ENCODE peak calls at places on chromosome 6, in eight cellular contexts. C is endothelial cell of umbilical vein, X is astrocyte, A is GM23248, U is GM12878, B is IMR-90, R is neural progenitor cell, G is mammary epithelial cell. F is an unnamed sample.

GRCh38 chr6:52760105-52760765 is 3.0 kb downstream of the GSTA2 start:
- DNase-seq in C (no peak), X (no peak), A (no peak), U (no peak), B (no peak), R (no peak), G (no peak), F (no peak)

GRCh38 chr6:52551483-52552277 is 25.2 kb downstream of the TRAM2 start:
- DNase-seq in C (peak; percentile 94), X (peak; percentile 90), A (peak; percentile 86), U (no peak), B (peak; percentile 91), R (peak; percentile 71), G (peak; percentile 66), F (peak; percentile 91)

GRCh38 chr6:168007592-168008338 is 10.3 kb downstream of the KIF25 start:
- DNase-seq in C (peak; percentile 60), X (peak; percentile 100), A (peak; percentile 96), U (no peak), B (peak; percentile 99), R (no peak), G (peak; percentile 98), F (peak; percentile 94)

GRCh38 chr6:80638222-80639055 is 532.0 kb downstream of the BCKDHB start:
- DNase-seq in C (peak; percentile 97), X (peak; percentile 99), A (peak; percentile 93), U (peak; percentile 2), B (peak; percentile 99), R (no peak), G (peak; percentile 74), F (peak; percentile 82)

GRCh38 chr6:45327956-45328522 is at the start of gene RUNX2:
- DNase-seq in C (no peak), X (peak; percentile 100), A (peak; percentile 83), U (no peak), B (peak; percentile 87), R (no peak), G (peak; percentile 55), F (peak; percentile 59)

GRCh38 chr6:5110246-5110645 is 25.1 kb downstream of the PPP1R3G start:
- DNase-seq in C (no peak), X (no peak), A (no peak), U (no peak), B (no peak), R (no peak), G (no peak), F (no peak)

GRCh38 chr6:165850434-165851019 is 187.5 kb upstream of the PDE10A start:
- DNase-seq in C (peak; percentile 62), X (peak; percentile 10), A (peak; percentile 68), U (no peak), B (peak; percentile 57), R (peak; percentile 68), G (peak; percentile 19), F (peak; percentile 62)

GRCh38 chr6:146357578-146358340 is 185.9 kb upstream of the RAB32 start:
- DNase-seq in C (peak; percentile 91), X (peak; percentile 98), A (peak; percentile 90), U (peak; percentile 13), B (peak; percentile 27), R (no peak), G (peak; percentile 70), F (peak; percentile 78)

GRCh38 chr6:390914-391558 is 516 bp upstream of the IRF4 start:
- DNase-seq in C (no peak), X (no peak), A (peak; percentile 42), U (no peak), B (no peak), R (peak; percentile 68), G (no peak), F (no peak)

GRCh38 chr6:129923520-129923919 is 62.4 kb upstream of the TMEM244 start:
- DNase-seq in C (no peak), X (peak; percentile 57), A (peak; percentile 76), U (no peak), B (peak; percentile 81), R (no peak), G (no peak), F (no peak)

GRCh38 chr6:293185-294174 is 1.2 kb downstream of the DUSP22 start:
- DNase-seq in C (no peak), X (peak; percentile 26), A (peak; percentile 50), U (no peak), B (no peak), R (peak; percentile 53), G (peak; percentile 39), F (peak; percentile 16)

GRCh38 chr6:33869826-33870423 is 66.1 kb upstream of the MLN start:
- DNase-seq in C (no peak), X (no peak), A (no peak), U (no peak), B (no peak), R (peak; percentile 65), G (no peak), F (no peak)

GRCh38 chr6:125169058-125169457 is 15.5 kb downstream of the TPD52L1 start:
- DNase-seq in C (no peak), X (peak; percentile 52), A (peak; percentile 73), U (no peak), B (peak; percentile 50), R (no peak), G (no peak), F (peak; percentile 28)

GRCh38 chr6:72733045-72733444 is 111.2 kb downstream of the KCNQ5 start:
- DNase-seq in C (no peak), X (no peak), A (peak; percentile 35), U (no peak), B (no peak), R (no peak), G (no peak), F (no peak)

GRCh38 chr6:56959938-56960337 is 5.0 kb downstream of the BEND6 start:
- DNase-seq in C (peak; percentile 33), X (peak; percentile 75), A (peak; percentile 86), U (no peak), B (peak; percentile 77), R (no peak), G (peak; percentile 62), F (peak; percentile 91)

GRCh38 chr6:159871911-159872310 is 18.9 kb upstream of the MAS1 start:
- DNase-seq in C (no peak), X (peak; percentile 34), A (no peak), U (no peak), B (peak; percentile 10), R (no peak), G (no peak), F (no peak)

GRCh38 chr6:157848693-157849092 is 25.6 kb downstream of the SNX9 start:
- DNase-seq in C (no peak), X (no peak), A (no peak), U (no peak), B (no peak), R (no peak), G (no peak), F (no peak)
- H4K20me1 ChIP-seq in C (peaks cover 10% of the 10 kb centered on the region), X (peaks cover 95% of the 10 kb centered on the region), A (peaks cover 15% of the 10 kb centered on the region), U (no peaks in the 10 kb centered on the region), B (peaks cover 93% of the 10 kb centered on the region), R (peaks cover 35% of the 10 kb centered on the region), G (no peaks in the 10 kb centered on the region), F (peaks cover 5% of the 10 kb centered on the region)

DNA sequence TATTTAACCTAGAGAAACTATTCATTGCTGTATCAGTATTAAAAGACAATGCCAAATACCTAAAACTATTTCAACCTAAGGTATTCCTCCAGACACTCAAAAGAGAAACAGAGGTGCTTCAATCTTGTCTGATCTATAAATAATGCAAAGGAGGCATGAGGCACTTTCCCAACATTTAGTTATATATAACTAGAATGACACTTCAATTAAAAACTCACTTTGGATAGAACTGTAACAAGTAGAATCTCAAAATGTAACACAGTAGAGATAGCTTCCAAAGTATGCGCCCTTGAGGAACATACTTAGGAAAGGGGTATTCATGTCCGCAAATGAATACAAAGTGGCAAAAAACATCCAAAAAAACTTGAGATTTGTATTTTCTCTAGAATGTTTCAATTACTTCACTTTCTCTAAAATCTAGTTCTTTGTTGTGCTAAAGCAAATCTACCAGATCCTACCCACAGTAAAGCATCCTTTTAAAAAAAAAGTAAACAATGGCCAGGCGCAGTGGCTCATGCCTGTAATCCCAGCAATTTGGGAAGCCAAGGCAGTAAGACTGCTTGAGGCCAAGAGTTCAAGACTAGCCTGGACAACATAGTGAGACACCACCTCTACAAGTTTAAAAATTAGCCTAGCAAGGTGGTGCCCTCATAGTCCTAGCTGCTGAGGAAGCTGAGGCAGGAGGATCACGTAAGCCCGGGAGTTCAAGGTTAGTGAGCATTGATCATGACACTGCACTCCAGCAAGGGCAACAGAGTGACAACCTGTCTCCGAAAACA is 10.3 kb downstream of the SYNCRIP start:
- DNase-seq in C (no peak), X (no peak), A (no peak), U (no peak), B (no peak), R (no peak), G (no peak), F (no peak)
- H4K20me1 ChIP-seq in C (peaks cover 9% of the 10 kb centered on the region), X (peaks cover 88% of the 10 kb centered on the region), A (peaks cover 2% of the 10 kb centered on the region), U (no peaks in the 10 kb centered on the region), B (peaks cover 86% of the 10 kb centered on the region), R (peaks cover 98% of the 10 kb centered on the region), G (peaks cover 26% of the 10 kb centered on the region), F (peaks cover 75% of the 10 kb centered on the region)

GRCh38 chr6:18391018-18391417 is 3.9 kb downstream of the RNF144B start:
- DNase-seq in C (no peak), X (no peak), A (no peak), U (no peak), B (no peak), R (no peak), G (no peak), F (no peak)
- H4K20me1 ChIP-seq in C (no peaks in the 10 kb centered on the region), X (no peaks in the 10 kb centered on the region), A (no peaks in the 10 kb centered on the region), U (no peaks in the 10 kb centered on the region), B (no peaks in the 10 kb centered on the region), R (no peaks in the 10 kb centered on the region), G (no peaks in the 10 kb centered on the region), F (no peaks in the 10 kb centered on the region)

GRCh38 chr6:15254074-15254975 is 8.5 kb downstream of the JARID2 start:
- DNase-seq in C (no peak), X (no peak), A (peak; percentile 50), U (peak; percentile 82), B (no peak), R (peak; percentile 41), G (no peak), F (peak; percentile 61)

GRCh38 chr6:15259766-15260098 is 13.9 kb downstream of the JARID2 start:
- DNase-seq in C (no peak), X (no peak), A (peak; percentile 52), U (no peak), B (no peak), R (no peak), G (no peak), F (no peak)

GRCh38 chr6:15255481-15256414 is 9.9 kb downstream of the JARID2 start:
- DNase-seq in C (no peak), X (no peak), A (no peak), U (peak; percentile 82), B (no peak), R (peak; percentile 38), G (peak; percentile 30), F (no peak)

GRCh38 chr6:15253107-15254073 is 7.5 kb downstream of the JARID2 start:
- DNase-seq in C (no peak), X (no peak), A (no peak), U (no peak), B (no peak), R (no peak), G (no peak), F (no peak)

DNA sequence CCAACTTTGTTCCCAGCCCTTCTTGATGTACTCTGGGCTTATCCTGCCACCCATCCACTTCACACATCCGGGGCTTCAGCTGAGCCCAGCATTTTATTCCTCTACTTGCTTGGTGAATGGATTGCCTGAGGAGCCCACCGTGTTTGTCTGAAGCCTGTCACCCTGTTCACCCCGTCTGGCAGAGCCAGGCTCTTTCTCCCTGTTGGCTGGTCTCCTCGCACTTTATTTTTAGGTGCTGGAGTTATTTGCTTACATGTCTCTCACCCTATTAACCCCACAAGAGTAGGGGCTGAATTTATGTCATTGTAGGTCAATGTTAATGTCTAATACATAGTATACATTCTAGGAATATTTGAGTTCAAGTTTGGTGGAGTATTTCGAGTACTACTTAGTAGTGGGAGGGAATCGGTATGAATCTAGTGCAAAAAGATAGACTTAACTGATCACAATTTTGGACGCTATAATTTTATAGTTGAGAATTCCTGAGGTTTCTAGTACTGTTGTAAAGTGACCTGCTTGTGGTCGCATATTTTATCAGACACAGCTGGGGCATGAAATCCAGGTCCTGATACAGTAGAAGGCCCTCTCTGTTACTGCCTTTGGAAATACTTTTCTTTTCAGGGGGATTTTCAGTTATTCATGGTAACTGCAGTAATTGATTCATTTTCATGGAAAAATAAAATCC is 10.8 kb downstream of the JARID2 start:
- DNase-seq in C (no peak), X (peak; percentile 45), A (no peak), U (no peak), B (no peak), R (no peak), G (no peak), F (no peak)
- H4K20me1 ChIP-seq in C (no peaks in the 10 kb centered on the region), X (peaks cover 97% of the 10 kb centered on the region), A (peaks cover 19% of the 10 kb centered on the region), U (peaks cover 3% of the 10 kb centered on the region), B (peaks cover 96% of the 10 kb centered on the region), R (peaks cover 100% of the 10 kb centered on the region), G (peaks cover 3% of the 10 kb centered on the region), F (peaks cover 72% of the 10 kb centered on the region)

F was measured in PC-3.